ENCODE peak calls at places on chromosomes 3 and 15, in five cellular contexts. One of them, this sample, is unnamed.

GRCh38 chr3:57840445-57840844 is 84.3 kb downstream of the SLMAP start:
- DNase-seq in EH: no peak
- DNase-seq in foreskin fibroblast: no peak
- DNase-seq in amniotic epithelial cell: no peak
- DNase-seq in cardiac fibroblast: no peak
- DNase-seq in this sample: no peak

GRCh38 chr15:58221591-58222241 is 83.5 kb downstream of the AQP9 start:
- DNase-seq in EH: peak
- DNase-seq in foreskin fibroblast: peak
- DNase-seq in amniotic epithelial cell: no peak
- DNase-seq in cardiac fibroblast: peak
- DNase-seq in this sample: peak

GRCh38 chr3:7800006-7800780 is 701.4 kb upstream of the LMCD1 start:
- DNase-seq in EH: no peak
- DNase-seq in foreskin fibroblast: no peak
- DNase-seq in amniotic epithelial cell: no peak
- DNase-seq in cardiac fibroblast: peak
- DNase-seq in this sample: peak

GRCh38 chr3:190076601-190077444 is 43.9 kb downstream of the P3H2 start:
- DNase-seq in EH: peak
- DNase-seq in foreskin fibroblast: peak
- DNase-seq in amniotic epithelial cell: peak
- DNase-seq in cardiac fibroblast: peak
- DNase-seq in this sample: peak

GRCh38 chr15:100889359-100890058 is 9.9 kb downstream of the ALDH1A3 start:
- DNase-seq in EH: peak
- DNase-seq in foreskin fibroblast: peak
- DNase-seq in amniotic epithelial cell: peak
- DNase-seq in cardiac fibroblast: peak
- DNase-seq in this sample: peak

GRCh38 chr3:120831066-120831465 is 76.9 kb upstream of the STXBP5L start:
- DNase-seq in EH: no peak
- DNase-seq in foreskin fibroblast: no peak
- DNase-seq in amniotic epithelial cell: no peak
- DNase-seq in cardiac fibroblast: no peak
- DNase-seq in this sample: no peak

GRCh38 chr3:107325446-107325845 is 51.8 kb upstream of the CCDC54 start:
- DNase-seq in EH: no peak
- DNase-seq in foreskin fibroblast: no peak
- DNase-seq in amniotic epithelial cell: no peak
- DNase-seq in cardiac fibroblast: no peak
- DNase-seq in this sample: no peak

GRCh38 chr3:39843440-39843839 is 34.0 kb downstream of the MYRIP start:
- DNase-seq in EH: no peak
- DNase-seq in foreskin fibroblast: no peak
- DNase-seq in amniotic epithelial cell: no peak
- DNase-seq in cardiac fibroblast: no peak
- DNase-seq in this sample: no peak

GRCh38 chr3:8793242-8793641 is 23.8 kb upstream of the OXTR start:
- DNase-seq in EH: peak
- DNase-seq in foreskin fibroblast: peak
- DNase-seq in amniotic epithelial cell: peak
- DNase-seq in cardiac fibroblast: peak
- DNase-seq in this sample: peak

GRCh38 chr3:119125742-119126507 is 20.0 kb upstream of the TEX55 start:
- DNase-seq in EH: no peak
- DNase-seq in foreskin fibroblast: no peak
- DNase-seq in amniotic epithelial cell: no peak
- DNase-seq in cardiac fibroblast: no peak
- DNase-seq in this sample: no peak

GRCh38 chr3:150057227-150057626 is 86.5 kb upstream of the PFN2 start:
- DNase-seq in EH: no peak
- DNase-seq in foreskin fibroblast: no peak
- DNase-seq in amniotic epithelial cell: no peak
- DNase-seq in cardiac fibroblast: no peak
- DNase-seq in this sample: no peak

GRCh38 chr3:52351762-52352055 is 35.6 kb downstream of the DNAH1 start:
- DNase-seq in EH: no peak
- DNase-seq in foreskin fibroblast: no peak
- DNase-seq in amniotic epithelial cell: no peak
- DNase-seq in cardiac fibroblast: no peak
- DNase-seq in this sample: no peak

GRCh38 chr3:113231827-113232253 is 20.5 kb downstream of the BOC start:
- DNase-seq in EH: peak
- DNase-seq in foreskin fibroblast: peak
- DNase-seq in amniotic epithelial cell: peak
- DNase-seq in cardiac fibroblast: peak
- DNase-seq in this sample: peak

GRCh38 chr15:98923579-98923978 is 84.0 kb downstream of the PGPEP1L start:
- DNase-seq in EH: no peak
- DNase-seq in foreskin fibroblast: no peak
- DNase-seq in amniotic epithelial cell: no peak
- DNase-seq in cardiac fibroblast: no peak
- DNase-seq in this sample: no peak

GRCh38 chr3:196661400-196661799 is 21.9 kb downstream of the NRROS start:
- DNase-seq in EH: no peak
- DNase-seq in foreskin fibroblast: no peak
- DNase-seq in amniotic epithelial cell: no peak
- DNase-seq in cardiac fibroblast: no peak
- DNase-seq in this sample: no peak